ENCODE peak calls at places on chromosomes 13 and 19, in six cellular contexts. U is mammary epithelial cell, W is transverse colon, I is HFFc6, V is H1, N is pancreas. C is an unnamed sample.

GRCh38 chr13:30835442-30835841 is 70.6 kb upstream of the MEDAG start:
- DNase-seq in I (no peak), W (peak), N (no peak), U (no peak), V (no peak), C (no peak)

GRCh38 chr13:19601749-19602725 is 31.4 kb upstream of the MPHOSPH8 start:
- DNase-seq in V (peak), N (peak), I (no peak), U (peak), W (peak), C (peak)

GRCh38 chr19:16429066-16429758 is 42.6 kb downstream of the EPS15L1 start:
- DNase-seq in W (no peak), V (no peak), U (peak), I (no peak), N (no peak), C (no peak)

GRCh38 chr19:29491491-29491890 is 34.3 kb upstream of the VSTM2B start:
- DNase-seq in I (no peak), W (no peak), N (no peak), V (no peak), U (no peak), C (no peak)

GRCh38 chr13:61833228-61833627 is 417.6 kb upstream of the PCDH20 start:
- DNase-seq in U (no peak), W (no peak), N (no peak), V (no peak), I (no peak), C (no peak)

GRCh38 chr19:49331616-49332055 is 3.6 kb upstream of the CD37 start:
- DNase-seq in N (peak), U (peak), V (no peak), W (no peak), I (peak), C (peak)

GRCh38 chr19:14517840-14518505 is at the start of gene DNAJB1:
- DNase-seq in V (no peak), N (peak), W (peak), U (peak), I (peak), C (peak)

GRCh38 chr13:73039201-73040108 is 19.4 kb upstream of the KLF5 start:
- DNase-seq in U (no peak), I (no peak), N (no peak), W (no peak), V (no peak), C (no peak)

GRCh38 chr19:18197306-18197705 is 4.3 kb downstream of the MPV17L2 start:
- DNase-seq in N (no peak), V (no peak), I (no peak), U (no peak), W (no peak), C (no peak)

GRCh38 chr13:89401209-89401810 is 1730.1 kb downstream of the SLITRK5 start:
- DNase-seq in I (no peak), U (peak), N (no peak), V (no peak), W (no peak), C (no peak)

GRCh38 chr19:3855321-3855720 is 13.5 kb downstream of the ZFR2 start:
- DNase-seq in I (no peak), V (no peak), U (no peak), N (no peak), W (peak), C (peak)

GRCh38 chr19:14719162-14719561 is 29.3 kb downstream of the ZNF333 start:
- DNase-seq in N (no peak), I (no peak), W (no peak), U (no peak), V (no peak), C (no peak)

GRCh38 chr13:113802090-113802531 is 43.1 kb downstream of the TMEM255B start:
- DNase-seq in U (peak), N (no peak), V (no peak), W (no peak), I (peak), C (no peak)

GRCh38 chr19:9348253-9348652 is 14.6 kb upstream of the ZNF177 start:
- DNase-seq in N (no peak), U (no peak), V (no peak), I (no peak), W (no peak), C (no peak)

GRCh38 chr19:9342610-9343304 is 18.8 kb downstream of the ZNF559 start:
- DNase-seq in U (no peak), I (no peak), V (no peak), W (no peak), N (no peak), C (no peak)

GRCh38 chr19:9348671-9349070 is 14.1 kb upstream of the ZNF177 start:
- DNase-seq in U (no peak), N (no peak), I (no peak), W (no peak), V (no peak), C (no peak)

GRCh38 chr19:9345005-9345404 is 17.8 kb upstream of the ZNF177 start:
- DNase-seq in W (no peak), V (no peak), U (no peak), I (no peak), N (no peak), C (no peak)
- TF ChIP-seq CTCF in W (no peak), V (no peak), U (no peak), I (no peak), N (no peak), C (no peak)

GRCh38 chr19:54317108-54317964 is 4.4 kb upstream of the LILRA5 start:
- DNase-seq in W (no peak), U (no peak), N (no peak), I (no peak), V (no peak), C (no peak)
- TF ChIP-seq CTCF in W (no peak), U (no peak), N (no peak), I (no peak), V (no peak), C (no peak)

GRCh38 chr19:47003611-47003935 is 16.1 kb upstream of the NPAS1 start:
- DNase-seq in W (no peak), I (no peak), V (no peak), N (no peak), U (no peak), C (no peak)

GRCh38 chr19:47004012-47004465 is 15.6 kb upstream of the NPAS1 start:
- DNase-seq in W (no peak), V (no peak), I (no peak), N (no peak), U (no peak), C (no peak)

GRCh38 chr19:47001584-47001983 is 18.1 kb upstream of the NPAS1 start:
- DNase-seq in U (no peak), W (no peak), V (no peak), N (no peak), I (no peak), C (no peak)

GRCh38 chr19:47002853-47003610 is 16.6 kb upstream of the NPAS1 start:
- DNase-seq in I (no peak), W (no peak), V (no peak), N (no peak), U (no peak), C (no peak)

GRCh38 chr19:47002106-47002766 is 17.4 kb upstream of the NPAS1 start:
- DNase-seq in V (no peak), W (peak), I (no peak), U (no peak), N (no peak), C (no peak)
- TF ChIP-seq CTCF in V (no peak), W (peak), I (no peak), U (no peak), N (no peak), C (no peak)

GRCh38 chr13:99766641-99767045 is 204.9 kb downstream of the ZIC5 start:
- DNase-seq in N (no peak), U (no peak), W (no peak), V (peak), I (no peak), C (no peak)
- TF ChIP-seq CTCF in N (no peak), U (peak), W (no peak), V (no peak), I (peak), C (no peak)

GRCh38 chr19:38718747-38719543 is 25.3 kb downstream of the CAPN12 start:
- DNase-seq in U (peak), V (no peak), I (peak), N (no peak), W (no peak), C (no peak)
- TF ChIP-seq CTCF in U (peak), V (peak), I (peak), N (no peak), W (no peak), C (no peak)

GRCh38 chr13:94712812-94713555 is 639 bp upstream of the SOX21 start:
- DNase-seq in U (peak), N (no peak), W (no peak), V (no peak), I (no peak), C (no peak)

GRCh38 chr13:94712287-94712811 is at the start of gene SOX21:
- DNase-seq in V (no peak), I (no peak), U (peak), N (no peak), W (no peak), C (no peak)

GRCh38 chr13:94711561-94712286 is 621 bp downstream of the SOX21 start:
- DNase-seq in I (no peak), V (no peak), N (no peak), U (peak), W (no peak), C (peak)

GRCh38 chr13:94713556-94714182 is 1.3 kb upstream of the SOX21 start:
- DNase-seq in U (no peak), V (no peak), W (no peak), N (no peak), I (no peak), C (no peak)

DNA sequence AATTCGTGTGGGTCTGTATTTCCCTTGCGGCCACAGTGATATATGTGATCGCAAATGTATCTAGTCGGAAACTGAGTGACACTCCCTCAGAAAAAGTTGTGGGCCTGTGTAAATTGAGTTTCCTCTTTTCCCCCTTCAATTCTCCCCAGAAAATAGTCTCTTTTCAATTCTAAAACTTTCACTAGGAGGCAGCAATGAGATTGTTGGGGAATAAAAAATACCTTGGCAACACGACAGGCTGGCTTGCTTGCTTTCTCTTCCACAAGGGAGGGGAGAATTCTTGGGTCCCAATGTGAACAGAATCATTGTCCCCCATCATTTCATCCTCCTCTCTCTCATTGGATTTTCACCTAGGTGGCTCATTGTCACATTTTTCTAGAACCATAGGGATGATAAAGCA is 3.7 kb upstream of the SOX21 start:
- DNase-seq in N (no peak), W (no peak), I (no peak), U (no peak), V (no peak), C (no peak)
- TF ChIP-seq CTCF in N (no peak), W (no peak), I (peak), U (no peak), V (no peak), C (no peak)

DNA sequence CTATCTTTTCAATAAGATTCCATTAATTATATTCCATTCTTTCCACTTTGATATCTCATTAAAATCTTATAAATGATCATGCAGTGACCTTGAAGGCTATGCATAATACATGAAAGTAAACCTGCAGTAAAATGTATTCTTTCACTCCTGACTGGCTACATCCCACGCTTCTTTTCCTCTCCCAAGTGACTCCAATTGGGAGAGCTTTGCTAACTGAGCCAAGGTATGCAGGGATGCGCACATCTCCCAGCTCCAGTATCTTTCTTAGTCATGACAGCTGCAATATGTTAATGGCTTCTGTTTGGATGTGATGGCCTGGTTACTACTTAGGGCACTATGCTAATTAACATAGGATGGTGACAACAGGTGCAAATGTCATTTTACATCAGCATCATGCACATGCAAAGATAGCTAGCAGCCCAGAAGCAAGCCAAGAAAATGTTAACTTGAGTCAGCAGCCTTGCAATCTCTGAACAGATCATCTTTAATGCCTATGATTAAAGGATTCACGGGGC is 134.7 kb downstream of the POU4F1 start:
- DNase-seq in W (no peak), N (no peak), U (no peak), V (no peak), I (no peak), C (no peak)
- TF ChIP-seq CTCF in W (no peak), N (no peak), U (no peak), V (no peak), I (no peak), C (no peak)

GRCh38 chr13:74306496-74306895 is 172.3 kb upstream of the KLF12 start:
- DNase-seq in I (peak), U (no peak), W (no peak), V (no peak), N (no peak), C (no peak)
- TF ChIP-seq CTCF in I (peak), U (no peak), W (no peak), V (no peak), N (no peak), C (no peak)

DNA sequence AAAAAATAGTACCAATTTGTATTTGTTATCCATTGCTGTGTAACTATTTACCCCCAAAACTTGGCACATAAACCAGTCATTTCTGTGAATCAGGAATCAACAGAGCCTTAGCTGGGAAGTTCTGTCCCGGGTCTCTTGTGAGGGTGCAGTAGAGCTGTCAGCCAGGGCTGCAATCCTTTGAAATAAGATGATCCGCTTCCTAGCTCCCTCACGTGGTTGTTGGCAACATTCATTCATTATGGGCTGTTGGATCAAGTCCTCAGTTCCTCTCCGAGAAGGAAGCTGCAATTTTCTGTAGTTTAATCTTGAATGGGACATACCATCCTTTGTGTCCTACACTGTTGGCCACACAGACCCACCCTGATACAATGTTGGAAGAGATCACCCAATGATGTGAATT is 277.2 kb downstream of the SUCLA2 start:
- DNase-seq in N (no peak), V (no peak), I (no peak), U (no peak), W (no peak), C (no peak)
- TF ChIP-seq CTCF in N (no peak), V (no peak), I (no peak), U (no peak), W (no peak), C (no peak)